ENCODE peak calls at places on chromosomes 1 and 21, in four cellular contexts. One of them, this sample, is unnamed.
A peak's percentile ranks its signal among the peaks of the same experiment; 100 is the strongest.

GRCh38 chr1:21931171-21932093 is 5.7 kb downstream of the HSPG2 start:
- DNase-seq in cardiac muscle cell: peak; percentile 93
- DNase-seq in K562: peak; percentile 44
- DNase-seq in NCI-H2081: no peak
- DNase-seq in this sample: no peak

GRCh38 chr1:16153999-16154673 is 1.7 kb downstream of the EPHA2 start:
- DNase-seq in NCI-H2081: no peak
- DNase-seq in cardiac muscle cell: no peak
- DNase-seq in K562: no peak
- DNase-seq in this sample: no peak

GRCh38 chr1:226524547-226524946 is 24.0 kb upstream of the STUM start:
- DNase-seq in K562: no peak
- DNase-seq in cardiac muscle cell: no peak
- DNase-seq in NCI-H2081: no peak
- DNase-seq in this sample: no peak

GRCh38 chr1:244817415-244817894 is 18.0 kb upstream of the COX20 start:
- DNase-seq in K562: no peak
- DNase-seq in cardiac muscle cell: no peak
- DNase-seq in NCI-H2081: no peak
- DNase-seq in this sample: no peak

GRCh38 chr1:234676103-234676594 is 66.2 kb upstream of the IRF2BP2 start:
- DNase-seq in NCI-H2081: peak; percentile 82
- DNase-seq in cardiac muscle cell: peak; percentile 88
- DNase-seq in K562: peak; percentile 88
- DNase-seq in this sample: no peak

GRCh38 chr1:9319789-9320519 is 27.3 kb downstream of the SPSB1 start:
- DNase-seq in cardiac muscle cell: no peak
- DNase-seq in NCI-H2081: peak; percentile 23
- DNase-seq in K562: no peak
- DNase-seq in this sample: no peak

GRCh38 chr1:248847181-248847955 is 9.3 kb downstream of the ZNF672 start:
- DNase-seq in K562: no peak
- DNase-seq in cardiac muscle cell: no peak
- DNase-seq in NCI-H2081: no peak
- DNase-seq in this sample: no peak

GRCh38 chr1:154878371-154879355 is 8.6 kb upstream of the KCNN3 start:
- DNase-seq in NCI-H2081: peak; percentile 72
- DNase-seq in K562: peak; percentile 85
- DNase-seq in cardiac muscle cell: peak; percentile 79
- DNase-seq in this sample: no peak

GRCh38 chr1:84598846-84599741 is 24.9 kb upstream of the CTBS start:
- DNase-seq in NCI-H2081: no peak
- DNase-seq in K562: no peak
- DNase-seq in cardiac muscle cell: peak; percentile 75
- DNase-seq in this sample: no peak

GRCh38 chr1:207753611-207754010 is 1.8 kb downstream of the CD46 start:
- DNase-seq in NCI-H2081: no peak
- DNase-seq in K562: no peak
- DNase-seq in cardiac muscle cell: no peak
- DNase-seq in this sample: no peak

GRCh38 chr1:110454328-110454727 is 3.4 kb downstream of the PROK1 start:
- DNase-seq in NCI-H2081: no peak
- DNase-seq in K562: no peak
- DNase-seq in cardiac muscle cell: no peak
- DNase-seq in this sample: no peak

GRCh38 chr1:227778401-227778947 is 37.0 kb upstream of the PRSS38 start:
- DNase-seq in NCI-H2081: no peak
- DNase-seq in K562: no peak
- DNase-seq in cardiac muscle cell: no peak
- DNase-seq in this sample: no peak

GRCh38 chr21:38984982-38985422 is 179.3 kb downstream of the ETS2 start:
- DNase-seq in NCI-H2081: no peak
- DNase-seq in cardiac muscle cell: peak; percentile 90
- DNase-seq in K562: no peak
- DNase-seq in this sample: no peak

GRCh38 chr1:202624088-202624780 is 86.0 kb downstream of the SYT2 start:
- DNase-seq in K562: no peak
- DNase-seq in NCI-H2081: no peak
- DNase-seq in cardiac muscle cell: no peak
- DNase-seq in this sample: no peak

GRCh38 chr1:237012789-237013383 is 8.6 kb upstream of the MT1HL1 start:
- DNase-seq in NCI-H2081: peak; percentile 57
- DNase-seq in cardiac muscle cell: peak; percentile 56
- DNase-seq in K562: peak; percentile 41
- DNase-seq in this sample: peak; percentile 31

GRCh38 chr1:149937779-149938178 is 1.1 kb upstream of the MTMR11 start:
- DNase-seq in cardiac muscle cell: no peak
- DNase-seq in NCI-H2081: no peak
- DNase-seq in K562: no peak
- DNase-seq in this sample: no peak

GRCh38 chr1:154623358-154623757 is 15.4 kb upstream of the ADAR start:
- DNase-seq in K562: no peak
- DNase-seq in cardiac muscle cell: no peak
- DNase-seq in NCI-H2081: no peak
- DNase-seq in this sample: no peak

GRCh38 chr1:29379438-29380073 is 143.2 kb downstream of the PTPRU start:
- DNase-seq in NCI-H2081: peak; percentile 4
- DNase-seq in cardiac muscle cell: peak; percentile 48
- DNase-seq in K562: peak; percentile 64
- DNase-seq in this sample: peak; percentile 41

GRCh38 chr1:15616704-15617172 is 520 bp upstream of the DDI2 start:
- DNase-seq in cardiac muscle cell: peak; percentile 66
- DNase-seq in NCI-H2081: no peak
- DNase-seq in K562: no peak
- DNase-seq in this sample: no peak

GRCh38 chr1:241600496-241600901 is 39.7 kb downstream of the CHML start:
- DNase-seq in NCI-H2081: no peak
- DNase-seq in cardiac muscle cell: peak; percentile 19
- DNase-seq in K562: no peak
- DNase-seq in this sample: no peak

GRCh38 chr1:191752342-191752741 is 405.9 kb upstream of the RGS18 start:
- DNase-seq in cardiac muscle cell: no peak
- DNase-seq in NCI-H2081: no peak
- DNase-seq in K562: no peak
- DNase-seq in this sample: no peak

GRCh38 chr1:205664399-205665108 is 15.8 kb downstream of the SLC45A3 start:
- DNase-seq in NCI-H2081: peak; percentile 26
- DNase-seq in cardiac muscle cell: no peak
- DNase-seq in K562: no peak
- DNase-seq in this sample: peak; percentile 90

GRCh38 chr1:228259951-228260350 is 52.1 kb downstream of the OBSCN start:
- DNase-seq in NCI-H2081: no peak
- DNase-seq in cardiac muscle cell: no peak
- DNase-seq in K562: no peak
- DNase-seq in this sample: no peak

GRCh38 chr1:5996641-5997270 is 4.5 kb upstream of the NPHP4 start:
- DNase-seq in K562: no peak
- DNase-seq in cardiac muscle cell: no peak
- DNase-seq in NCI-H2081: no peak
- DNase-seq in this sample: no peak

GRCh38 chr21:45241357-45241756 is 46.3 kb downstream of the POFUT2 start:
- DNase-seq in cardiac muscle cell: no peak
- DNase-seq in K562: no peak
- DNase-seq in NCI-H2081: no peak
- DNase-seq in this sample: no peak

GRCh38 chr1:41560496-41560895 is 76.0 kb upstream of the EDN2 start:
- DNase-seq in cardiac muscle cell: no peak
- DNase-seq in K562: no peak
- DNase-seq in NCI-H2081: no peak
- DNase-seq in this sample: no peak

GRCh38 chr1:207264663-207265270 is 56.7 kb upstream of the CD55 start:
- DNase-seq in K562: no peak
- DNase-seq in cardiac muscle cell: no peak
- DNase-seq in NCI-H2081: no peak
- DNase-seq in this sample: no peak

GRCh38 chr21:43851593-43851992 is 13.4 kb upstream of the AGPAT3 start:
- DNase-seq in NCI-H2081: no peak
- DNase-seq in cardiac muscle cell: no peak
- DNase-seq in K562: no peak
- DNase-seq in this sample: no peak

GRCh38 chr1:147597010-147597409 is 55.7 kb downstream of the BCL9 start:
- DNase-seq in cardiac muscle cell: no peak
- DNase-seq in NCI-H2081: no peak
- DNase-seq in K562: no peak
- DNase-seq in this sample: no peak

GRCh38 chr1:155175281-155175926 is 1.8 kb downstream of the TRIM46 start:
- DNase-seq in cardiac muscle cell: no peak
- DNase-seq in NCI-H2081: no peak
- DNase-seq in K562: no peak
- DNase-seq in this sample: no peak

GRCh38 chr1:23590058-23590783 is 30.9 kb upstream of the ID3 start:
- DNase-seq in K562: peak; percentile 47
- DNase-seq in cardiac muscle cell: no peak
- DNase-seq in NCI-H2081: no peak
- DNase-seq in this sample: no peak

This sample was measured in LNCaP clone FGC.